ENCODE peak calls at places on chromosomes 12 and 14, in nine cellular contexts. N is heart left ventricle, Y is lower leg skin, G is sigmoid colon, I is ovary, H is esophagus squamous epithelium, E is prostate gland, K is Peyer's patch, D is IMR-90. R is an unnamed sample.
A peak's percentile ranks its signal among the peaks of the same experiment; 100 is the strongest.

GRCh38 chr14:91349481-91350074 is 68.0 kb downstream of the CCDC88C start:
- DNase-seq in K (no peak), Y (no peak), I (no peak), E (no peak), G (no peak), N (no peak), D (no peak), H (no peak), R (no peak)

GRCh38 chr12:109153711-109154434 is 37.5 kb downstream of the ACACB start:
- DNase-seq in Y (peak; percentile 82), N (no peak), H (no peak), K (no peak), E (no peak), D (no peak), I (no peak), G (peak; percentile 74), R (no peak)

GRCh38 chr12:19490908-19491307 is 51.6 kb downstream of the AEBP2 start:
- DNase-seq in N (no peak), Y (no peak), I (no peak), D (no peak), E (no peak), K (no peak), H (no peak), G (no peak), R (no peak)

GRCh38 chr12:4118017-4118510 is 155.5 kb upstream of the CCND2 start:
- DNase-seq in E (no peak), Y (peak; percentile 64), N (no peak), H (no peak), G (peak; percentile 63), D (peak; percentile 64), K (peak; percentile 61), I (no peak), R (no peak)

GRCh38 chr14:91354979-91355685 is 62.5 kb downstream of the CCDC88C start:
- DNase-seq in H (no peak), D (no peak), E (no peak), K (no peak), I (no peak), Y (no peak), G (no peak), N (no peak), R (no peak)

GRCh38 chr14:32078030-32078793 is 1.1 kb downstream of the ARHGAP5 start:
- DNase-seq in E (peak; percentile 32), D (peak; percentile 24), N (no peak), Y (peak; percentile 85), I (peak; percentile 24), H (no peak), G (peak; percentile 69), K (peak; percentile 31), R (no peak)

GRCh38 chr14:54691525-54692260 is 124.8 kb downstream of the SAMD4A start:
- DNase-seq in E (peak; percentile 64), H (no peak), K (peak; percentile 56), D (peak; percentile 69), I (peak; percentile 70), G (peak; percentile 92), Y (peak; percentile 94), N (peak; percentile 86), R (peak; percentile 63)

GRCh38 chr14:47300801-47301200 is 374.6 kb downstream of the MDGA2 start:
- DNase-seq in K (no peak), E (no peak), Y (no peak), D (no peak), I (no peak), G (no peak), N (no peak), H (no peak), R (no peak)

GRCh38 chr14:32259368-32260013 is 56.4 kb upstream of the RNU6-8 start:
- DNase-seq in N (no peak), H (no peak), Y (no peak), I (no peak), E (no peak), K (no peak), G (no peak), D (peak; percentile 63), R (no peak)

GRCh38 chr12:26402648-26403047 is 207.3 kb downstream of the SSPN start:
- DNase-seq in N (no peak), E (peak; percentile 71), G (no peak), K (no peak), I (no peak), Y (no peak), H (no peak), D (no peak), R (no peak)

GRCh38 chr12:104939089-104939488 is 19.0 kb downstream of the SLC41A2 start:
- DNase-seq in Y (no peak), I (no peak), H (no peak), G (no peak), K (no peak), E (no peak), D (no peak), N (no peak), R (no peak)
- TF ChIP-seq POLR2A in Y (no peak), I (no peak), H (no peak), G (no peak), K (no peak), E (no peak), D (no peak), N (no peak), R (no peak)

GRCh38 chr14:24141030-24141880 is at the start of gene EMC9:
- DNase-seq in D (peak; percentile 99), E (peak; percentile 100), H (peak; percentile 98), Y (peak; percentile 100), I (peak; percentile 100), K (peak; percentile 100), G (peak; percentile 100), N (peak; percentile 100), R (peak; percentile 100)

GRCh38 chr14:24136684-24137528 is 912 bp downstream of the PSME1 start:
- DNase-seq in G (no peak), E (no peak), H (no peak), I (no peak), D (no peak), K (no peak), N (no peak), Y (peak; percentile 85), R (no peak)

GRCh38 chr14:24138396-24139271 is 2.6 kb downstream of the PSME1 start:
- DNase-seq in Y (peak; percentile 83), D (no peak), I (no peak), N (no peak), E (no peak), H (no peak), K (no peak), G (no peak), R (no peak)

GRCh38 chr14:24137529-24138395 is 1.8 kb downstream of the PSME1 start:
- DNase-seq in G (no peak), K (no peak), D (no peak), I (no peak), E (no peak), N (no peak), Y (no peak), H (no peak), R (no peak)

DNA sequence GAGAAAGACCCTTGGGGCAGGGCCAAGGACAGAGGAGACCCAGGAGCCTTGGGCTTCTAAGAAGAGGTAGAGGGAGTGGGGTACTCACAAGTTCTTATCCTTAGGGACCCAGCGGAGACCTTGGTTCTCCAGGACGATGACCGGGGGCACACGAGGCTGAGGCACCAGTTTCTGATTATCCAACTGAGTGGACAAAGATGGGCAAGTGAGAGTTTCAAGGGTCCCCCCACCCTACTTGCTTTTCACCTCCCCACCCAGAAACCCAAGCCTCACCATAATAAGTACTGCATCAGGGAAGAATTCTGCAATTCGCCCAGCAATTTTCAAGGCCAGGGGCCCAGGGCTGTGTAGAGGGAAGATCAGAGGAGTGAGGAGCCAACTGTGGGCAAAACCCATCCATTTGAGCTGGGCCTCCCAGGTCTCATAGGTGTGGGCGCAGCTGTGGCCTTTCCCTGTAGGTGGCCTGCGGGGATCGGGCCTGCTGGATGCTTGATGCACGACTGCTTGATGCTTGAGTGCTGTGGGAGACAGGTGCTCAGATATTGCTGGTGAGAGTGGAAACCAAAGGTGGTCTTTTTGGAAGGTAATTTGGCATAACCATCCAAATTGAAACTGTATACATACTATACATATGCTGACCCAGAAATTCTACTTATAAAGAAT is 2.0 kb downstream of the EMC9 start:
- DNase-seq in D (no peak), E (no peak), N (no peak), I (no peak), K (no peak), H (no peak), Y (no peak), G (no peak), R (no peak)
- TF ChIP-seq POLR2A in D (no peak), E (no peak), N (no peak), I (no peak), K (no peak), H (no peak), Y (no peak), G (no peak), R (no peak)

GRCh38 chr12:111748867-111749266 is 17.9 kb upstream of the ALDH2 start:
- DNase-seq in K (no peak), H (no peak), I (no peak), N (no peak), E (no peak), Y (no peak), G (no peak), D (no peak), R (no peak)

GRCh38 chr12:111747333-111747732 is 19.4 kb upstream of the ALDH2 start:
- DNase-seq in I (no peak), K (no peak), Y (no peak), D (no peak), N (no peak), G (no peak), H (no peak), E (no peak), R (no peak)

GRCh38 chr12:111748195-111748803 is 18.4 kb upstream of the ALDH2 start:
- DNase-seq in H (no peak), G (no peak), Y (no peak), I (no peak), N (no peak), K (no peak), E (no peak), D (no peak), R (no peak)

GRCh38 chr12:111753144-111753881 is 13.4 kb upstream of the ALDH2 start:
- DNase-seq in E (peak; percentile 54), K (no peak), D (peak; percentile 61), I (peak; percentile 52), G (peak; percentile 84), N (peak; percentile 72), H (no peak), Y (peak; percentile 91), R (peak; percentile 61)

GRCh38 chr12:111749391-111749790 is 17.3 kb upstream of the ALDH2 start:
- DNase-seq in D (no peak), Y (no peak), I (no peak), K (no peak), N (no peak), E (no peak), H (no peak), G (no peak), R (no peak)
- TF ChIP-seq POLR2A in D (no peak), Y (no peak), I (no peak), K (no peak), N (no peak), E (no peak), H (no peak), G (no peak), R (no peak)

DNA sequence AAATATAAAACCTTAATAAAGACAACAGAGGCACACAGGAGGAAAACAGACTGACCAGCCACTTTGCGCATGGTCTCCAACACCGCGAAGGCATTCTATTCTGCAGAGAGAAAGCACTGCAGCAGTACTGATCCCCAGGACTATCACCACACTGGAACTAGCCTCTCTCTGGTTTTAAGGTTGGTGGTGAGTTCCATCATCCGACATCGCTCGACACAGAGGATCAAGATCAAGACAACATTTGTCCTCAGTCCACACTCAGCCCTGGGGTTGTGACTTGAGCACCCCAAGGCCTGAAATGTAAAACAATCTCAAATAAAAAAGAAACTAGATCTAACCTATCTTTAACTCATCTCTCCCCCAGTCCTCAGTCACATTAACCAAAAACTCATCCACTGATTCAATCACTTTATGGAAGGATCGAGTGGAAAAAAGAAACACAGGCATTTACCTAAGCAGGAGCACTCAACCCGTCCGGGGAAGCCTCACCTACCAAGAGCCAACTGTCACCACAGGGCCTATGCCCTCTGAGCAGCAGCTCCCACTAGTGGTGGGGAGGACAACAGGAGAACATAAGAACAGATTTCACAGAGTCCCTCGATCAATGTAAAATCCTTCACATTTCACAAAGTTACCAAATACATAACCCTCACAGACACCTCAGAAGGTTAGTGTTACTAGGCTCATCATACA is 17.7 kb downstream of the STXBP6 start:
- DNase-seq in N (no peak), D (no peak), E (no peak), Y (no peak), K (no peak), I (no peak), H (no peak), G (no peak), R (no peak)
- TF ChIP-seq POLR2A in N (no peak), D (no peak), E (no peak), Y (no peak), K (no peak), I (no peak), H (no peak), G (no peak), R (no peak)